ENCODE peak calls at places on chromosomes 6 and 20, in six cellular contexts. One of them, this sample, is unnamed.

GRCh38 chr6:21800948-21801438 is 207.4 kb downstream of the SOX4 start:
- DNase-seq in kidney glomerular epithelial cell: peak
- DNase-seq in AML-193: no peak
- DNase-seq in AG09309: no peak
- DNase-seq in GM18507: no peak
- DNase-seq in stimulated activated CD4-positive, alpha-beta T cell treated with anti-CD3 and anti-CD28 coated beads, Interleukin-2, amount 100 ng/mL, for 48 hours: no peak
- DNase-seq in this sample: no peak

GRCh38 chr20:40966103-40966502 is 62.5 kb upstream of the TOP1 start:
- DNase-seq in kidney glomerular epithelial cell: no peak
- DNase-seq in AML-193: no peak
- DNase-seq in AG09309: no peak
- DNase-seq in GM18507: no peak
- DNase-seq in stimulated activated CD4-positive, alpha-beta T cell treated with anti-CD3 and anti-CD28 coated beads, Interleukin-2, amount 100 ng/mL, for 48 hours: no peak
- DNase-seq in this sample: no peak

GRCh38 chr6:152316024-152316423 is 321.1 kb downstream of the SYNE1 start:
- DNase-seq in kidney glomerular epithelial cell: no peak
- DNase-seq in AML-193: no peak
- DNase-seq in AG09309: no peak
- DNase-seq in GM18507: no peak
- DNase-seq in stimulated activated CD4-positive, alpha-beta T cell treated with anti-CD3 and anti-CD28 coated beads, Interleukin-2, amount 100 ng/mL, for 48 hours: no peak
- DNase-seq in this sample: no peak

GRCh38 chr20:25018841-25019240 is 26.3 kb upstream of the APMAP start:
- DNase-seq in kidney glomerular epithelial cell: no peak
- DNase-seq in AML-193: no peak
- DNase-seq in AG09309: no peak
- DNase-seq in GM18507: no peak
- DNase-seq in stimulated activated CD4-positive, alpha-beta T cell treated with anti-CD3 and anti-CD28 coated beads, Interleukin-2, amount 100 ng/mL, for 48 hours: no peak
- DNase-seq in this sample: no peak

GRCh38 chr20:33209789-33210188 is 7.4 kb upstream of the BPIFA3 start:
- DNase-seq in kidney glomerular epithelial cell: peak
- DNase-seq in AML-193: peak
- DNase-seq in AG09309: peak
- DNase-seq in GM18507: peak
- DNase-seq in stimulated activated CD4-positive, alpha-beta T cell treated with anti-CD3 and anti-CD28 coated beads, Interleukin-2, amount 100 ng/mL, for 48 hours: peak
- DNase-seq in this sample: no peak

GRCh38 chr6:10478187-10479040 is 42.7 kb upstream of the GCNT2 start:
- DNase-seq in kidney glomerular epithelial cell: peak
- DNase-seq in AML-193: peak
- DNase-seq in AG09309: no peak
- DNase-seq in GM18507: peak
- DNase-seq in stimulated activated CD4-positive, alpha-beta T cell treated with anti-CD3 and anti-CD28 coated beads, Interleukin-2, amount 100 ng/mL, for 48 hours: no peak
- DNase-seq in this sample: no peak

GRCh38 chr6:26270903-26271639 is 93.9 kb upstream of the BTN3A2 start:
- DNase-seq in kidney glomerular epithelial cell: peak
- DNase-seq in AML-193: no peak
- DNase-seq in AG09309: peak
- DNase-seq in GM18507: no peak
- DNase-seq in stimulated activated CD4-positive, alpha-beta T cell treated with anti-CD3 and anti-CD28 coated beads, Interleukin-2, amount 100 ng/mL, for 48 hours: peak
- DNase-seq in this sample: peak

GRCh38 chr6:56841751-56842150 is 113.2 kb upstream of the BEND6 start:
- DNase-seq in kidney glomerular epithelial cell: no peak
- DNase-seq in AML-193: no peak
- DNase-seq in AG09309: no peak
- DNase-seq in GM18507: no peak
- DNase-seq in stimulated activated CD4-positive, alpha-beta T cell treated with anti-CD3 and anti-CD28 coated beads, Interleukin-2, amount 100 ng/mL, for 48 hours: no peak
- DNase-seq in this sample: no peak

GRCh38 chr6:64220776-64221175 is 585.2 kb downstream of the PHF3 start:
- DNase-seq in kidney glomerular epithelial cell: peak
- DNase-seq in AML-193: no peak
- DNase-seq in AG09309: no peak
- DNase-seq in GM18507: no peak
- DNase-seq in stimulated activated CD4-positive, alpha-beta T cell treated with anti-CD3 and anti-CD28 coated beads, Interleukin-2, amount 100 ng/mL, for 48 hours: no peak
- DNase-seq in this sample: no peak

GRCh38 chr6:13278184-13278583 is 50.2 kb downstream of the TBC1D7 start:
- DNase-seq in kidney glomerular epithelial cell: no peak
- DNase-seq in AML-193: no peak
- DNase-seq in AG09309: no peak
- DNase-seq in GM18507: no peak
- DNase-seq in stimulated activated CD4-positive, alpha-beta T cell treated with anti-CD3 and anti-CD28 coated beads, Interleukin-2, amount 100 ng/mL, for 48 hours: no peak
- DNase-seq in this sample: no peak

GRCh38 chr6:12957321-12958051 is 240.9 kb downstream of the PHACTR1 start:
- DNase-seq in kidney glomerular epithelial cell: peak
- DNase-seq in AML-193: peak
- DNase-seq in AG09309: peak
- DNase-seq in GM18507: no peak
- DNase-seq in stimulated activated CD4-positive, alpha-beta T cell treated with anti-CD3 and anti-CD28 coated beads, Interleukin-2, amount 100 ng/mL, for 48 hours: no peak
- DNase-seq in this sample: peak

This sample was measured in GF-D8.